ENCODE peak calls at places on chromosomes 1 and 21, in ten cellular contexts. P is left ventricle myocardium inferior, X is GM20000, W is ELR, H is astrocyte of the spinal cord, V is EL, K is endothelial cell, T is neural progenitor cell, L is NCI-H345, J is GM10248. M is an unnamed sample.

GRCh38 chr1:26449868-26450267 is 17.7 kb downstream of the DHDDS start:
- DNase-seq in P (no peak), H (no peak), L (no peak), W (no peak), V (no peak), K (no peak), T (no peak), J (no peak), X (no peak), M (no peak)

GRCh38 chr1:212721388-212722247 is 22.0 kb upstream of the BATF3 start:
- DNase-seq in K (no peak), X (no peak), H (peak; percentile 83), T (no peak), P (no peak), J (no peak), W (peak; percentile 87), V (peak; percentile 84), L (no peak), M (peak; percentile 53)

GRCh38 chr1:231959225-231959884 is 332.8 kb downstream of the DISC1 start:
- DNase-seq in H (no peak), T (no peak), P (no peak), X (no peak), J (no peak), V (no peak), W (no peak), L (no peak), K (no peak), M (no peak)

GRCh38 chr1:45522324-45523104 is 830 bp upstream of the PRDX1 start:
- DNase-seq in K (no peak), P (no peak), T (no peak), L (no peak), H (peak; percentile 66), W (peak; percentile 81), X (no peak), V (peak; percentile 52), J (no peak), M (peak; percentile 40)

GRCh38 chr1:237012361-237012760 is 8.1 kb upstream of the MT1HL1 start:
- DNase-seq in H (no peak), K (no peak), V (no peak), P (no peak), L (no peak), W (no peak), T (no peak), X (no peak), J (no peak), M (no peak)

GRCh38 chr1:14968251-14968812 is 185.2 kb upstream of the TMEM51 start:
- DNase-seq in P (peak; percentile 38), J (no peak), K (no peak), L (no peak), H (peak; percentile 90), T (peak; percentile 47), X (no peak), V (peak; percentile 94), W (peak; percentile 86), M (no peak)

GRCh38 chr21:24290151-24290833 is 1317.0 kb downstream of the MRPL39 start:
- DNase-seq in X (no peak), V (no peak), P (no peak), W (no peak), H (no peak), T (no peak), K (no peak), L (no peak), J (no peak), M (peak; percentile 3)

GRCh38 chr1:184685116-184685515 is 69.5 kb downstream of the EDEM3 start:
- DNase-seq in P (no peak), V (no peak), K (no peak), J (peak; percentile 20), T (no peak), W (no peak), H (no peak), L (peak; percentile 36), X (no peak), M (peak; percentile 87)

M was measured in GM12865.